ENCODE peak calls at places on chromosomes 12 and 14, in six cellular contexts. One of them, this sample, is unnamed.
A peak's percentile ranks its signal among the peaks of the same experiment; 100 is the strongest.

GRCh38 chr12:99027491-99027890 is 382.4 kb downstream of the APAF1 start:
- DNase-seq in stomach: no peak
- DNase-seq in MM.1S: no peak
- DNase-seq in HEK293T: no peak
- DNase-seq in ACHN: no peak
- DNase-seq in stimulated activated effector memory CD8-positive, alpha-beta T cell treated with anti-CD3 and anti-CD28 coated beads, Interleukin-12 subunit alpha, Interleukin-12 subunit beta, amount 100 ng/mL, for 72 hours: no peak
- DNase-seq in this sample: no peak

GRCh38 chr12:2403221-2403976 is 350.6 kb downstream of the CACNA1C start:
- DNase-seq in MM.1S: no peak
- DNase-seq in ACHN: no peak
- DNase-seq in HEK293T: no peak
- DNase-seq in stomach: no peak
- DNase-seq in stimulated activated effector memory CD8-positive, alpha-beta T cell treated with anti-CD3 and anti-CD28 coated beads, Interleukin-12 subunit alpha, Interleukin-12 subunit beta, amount 100 ng/mL, for 72 hours: no peak
- DNase-seq in this sample: no peak

GRCh38 chr12:105899589-105899988 is 239.2 kb downstream of the NUAK1 start:
- DNase-seq in stomach: no peak
- DNase-seq in MM.1S: peak; percentile 34
- DNase-seq in HEK293T: no peak
- DNase-seq in stimulated activated effector memory CD8-positive, alpha-beta T cell treated with anti-CD3 and anti-CD28 coated beads, Interleukin-12 subunit alpha, Interleukin-12 subunit beta, amount 100 ng/mL, for 72 hours: no peak
- DNase-seq in ACHN: no peak
- DNase-seq in this sample: no peak

GRCh38 chr12:96766232-96766631 is 140.8 kb upstream of the NEDD1 start:
- DNase-seq in MM.1S: no peak
- DNase-seq in stimulated activated effector memory CD8-positive, alpha-beta T cell treated with anti-CD3 and anti-CD28 coated beads, Interleukin-12 subunit alpha, Interleukin-12 subunit beta, amount 100 ng/mL, for 72 hours: no peak
- DNase-seq in HEK293T: no peak
- DNase-seq in stomach: no peak
- DNase-seq in ACHN: peak; percentile 31
- DNase-seq in this sample: no peak

GRCh38 chr12:107564946-107565345 is 120.7 kb upstream of the PWP1 start:
- DNase-seq in stimulated activated effector memory CD8-positive, alpha-beta T cell treated with anti-CD3 and anti-CD28 coated beads, Interleukin-12 subunit alpha, Interleukin-12 subunit beta, amount 100 ng/mL, for 72 hours: no peak
- DNase-seq in HEK293T: peak; percentile 37
- DNase-seq in ACHN: peak; percentile 46
- DNase-seq in MM.1S: peak; percentile 24
- DNase-seq in stomach: no peak
- DNase-seq in this sample: peak; percentile 1

GRCh38 chr14:43669355-43669754 is 837.7 kb downstream of the FSCB start:
- DNase-seq in stimulated activated effector memory CD8-positive, alpha-beta T cell treated with anti-CD3 and anti-CD28 coated beads, Interleukin-12 subunit alpha, Interleukin-12 subunit beta, amount 100 ng/mL, for 72 hours: no peak
- DNase-seq in stomach: no peak
- DNase-seq in HEK293T: no peak
- DNase-seq in MM.1S: no peak
- DNase-seq in ACHN: no peak
- DNase-seq in this sample: no peak

GRCh38 chr12:120457133-120457532 is 10.9 kb downstream of the GATC start:
- DNase-seq in HEK293T: peak; percentile 27
- DNase-seq in MM.1S: no peak
- DNase-seq in stimulated activated effector memory CD8-positive, alpha-beta T cell treated with anti-CD3 and anti-CD28 coated beads, Interleukin-12 subunit alpha, Interleukin-12 subunit beta, amount 100 ng/mL, for 72 hours: no peak
- DNase-seq in stomach: no peak
- DNase-seq in ACHN: peak; percentile 39
- DNase-seq in this sample: no peak

GRCh38 chr14:49621114-49621881 is 699 bp downstream of the MGAT2 start:
- DNase-seq in stimulated activated effector memory CD8-positive, alpha-beta T cell treated with anti-CD3 and anti-CD28 coated beads, Interleukin-12 subunit alpha, Interleukin-12 subunit beta, amount 100 ng/mL, for 72 hours: peak; percentile 47
- DNase-seq in ACHN: peak; percentile 57
- DNase-seq in HEK293T: peak; percentile 40
- DNase-seq in stomach: peak; percentile 63
- DNase-seq in MM.1S: peak; percentile 41
- DNase-seq in this sample: peak; percentile 66

GRCh38 chr12:78759387-78759786 is 105.2 kb upstream of the SYT1 start:
- DNase-seq in stomach: no peak
- DNase-seq in stimulated activated effector memory CD8-positive, alpha-beta T cell treated with anti-CD3 and anti-CD28 coated beads, Interleukin-12 subunit alpha, Interleukin-12 subunit beta, amount 100 ng/mL, for 72 hours: no peak
- DNase-seq in MM.1S: no peak
- DNase-seq in HEK293T: no peak
- DNase-seq in ACHN: peak; percentile 11
- DNase-seq in this sample: no peak

GRCh38 chr12:29131539-29131938 is 17.5 kb upstream of the FAR2 start:
- DNase-seq in stimulated activated effector memory CD8-positive, alpha-beta T cell treated with anti-CD3 and anti-CD28 coated beads, Interleukin-12 subunit alpha, Interleukin-12 subunit beta, amount 100 ng/mL, for 72 hours: no peak
- DNase-seq in stomach: no peak
- DNase-seq in MM.1S: no peak
- DNase-seq in ACHN: no peak
- DNase-seq in HEK293T: no peak
- DNase-seq in this sample: no peak

GRCh38 chr12:91133871-91134270 is 22.6 kb upstream of the LUM start:
- DNase-seq in ACHN: no peak
- DNase-seq in stomach: no peak
- DNase-seq in HEK293T: no peak
- DNase-seq in stimulated activated effector memory CD8-positive, alpha-beta T cell treated with anti-CD3 and anti-CD28 coated beads, Interleukin-12 subunit alpha, Interleukin-12 subunit beta, amount 100 ng/mL, for 72 hours: no peak
- DNase-seq in MM.1S: no peak
- DNase-seq in this sample: no peak

GRCh38 chr12:19739195-19739776 is 300.0 kb downstream of the AEBP2 start:
- DNase-seq in ACHN: peak; percentile 67
- DNase-seq in stomach: no peak
- DNase-seq in stimulated activated effector memory CD8-positive, alpha-beta T cell treated with anti-CD3 and anti-CD28 coated beads, Interleukin-12 subunit alpha, Interleukin-12 subunit beta, amount 100 ng/mL, for 72 hours: peak; percentile 11
- DNase-seq in HEK293T: peak; percentile 20
- DNase-seq in MM.1S: peak; percentile 64
- DNase-seq in this sample: no peak

GRCh38 chr14:37122288-37122687 is 50.1 kb downstream of the SLC25A21 start:
- DNase-seq in ACHN: no peak
- DNase-seq in MM.1S: no peak
- DNase-seq in stimulated activated effector memory CD8-positive, alpha-beta T cell treated with anti-CD3 and anti-CD28 coated beads, Interleukin-12 subunit alpha, Interleukin-12 subunit beta, amount 100 ng/mL, for 72 hours: no peak
- DNase-seq in stomach: no peak
- DNase-seq in HEK293T: no peak
- DNase-seq in this sample: no peak

GRCh38 chr14:37145395-37145794 is 27.0 kb downstream of the SLC25A21 start:
- DNase-seq in HEK293T: no peak
- DNase-seq in ACHN: no peak
- DNase-seq in stimulated activated effector memory CD8-positive, alpha-beta T cell treated with anti-CD3 and anti-CD28 coated beads, Interleukin-12 subunit alpha, Interleukin-12 subunit beta, amount 100 ng/mL, for 72 hours: no peak
- DNase-seq in stomach: no peak
- DNase-seq in MM.1S: no peak
- DNase-seq in this sample: no peak

GRCh38 chr12:82625523-82625922 is 61.2 kb upstream of the TMTC2 start:
- DNase-seq in stimulated activated effector memory CD8-positive, alpha-beta T cell treated with anti-CD3 and anti-CD28 coated beads, Interleukin-12 subunit alpha, Interleukin-12 subunit beta, amount 100 ng/mL, for 72 hours: no peak
- DNase-seq in MM.1S: no peak
- DNase-seq in ACHN: no peak
- DNase-seq in HEK293T: no peak
- DNase-seq in stomach: no peak
- DNase-seq in this sample: no peak

GRCh38 chr12:113932411-113933196 is 33.5 kb downstream of the RBM19 start:
- DNase-seq in stomach: no peak
- DNase-seq in MM.1S: no peak
- DNase-seq in stimulated activated effector memory CD8-positive, alpha-beta T cell treated with anti-CD3 and anti-CD28 coated beads, Interleukin-12 subunit alpha, Interleukin-12 subunit beta, amount 100 ng/mL, for 72 hours: no peak
- DNase-seq in ACHN: no peak
- DNase-seq in HEK293T: no peak
- DNase-seq in this sample: no peak

GRCh38 chr12:7940906-7941305 is 4.9 kb upstream of the SLC2A3 start:
- DNase-seq in stomach: no peak
- DNase-seq in ACHN: no peak
- DNase-seq in stimulated activated effector memory CD8-positive, alpha-beta T cell treated with anti-CD3 and anti-CD28 coated beads, Interleukin-12 subunit alpha, Interleukin-12 subunit beta, amount 100 ng/mL, for 72 hours: no peak
- DNase-seq in HEK293T: no peak
- DNase-seq in MM.1S: no peak
- DNase-seq in this sample: no peak

GRCh38 chr14:36129181-36129580 is 47.3 kb downstream of the PTCSC3 start:
- DNase-seq in HEK293T: peak; percentile 16
- DNase-seq in MM.1S: no peak
- DNase-seq in ACHN: no peak
- DNase-seq in stimulated activated effector memory CD8-positive, alpha-beta T cell treated with anti-CD3 and anti-CD28 coated beads, Interleukin-12 subunit alpha, Interleukin-12 subunit beta, amount 100 ng/mL, for 72 hours: no peak
- DNase-seq in stomach: no peak
- DNase-seq in this sample: no peak

GRCh38 chr12:459050-459429 is 699 bp upstream of the B4GALNT3 start:
- DNase-seq in HEK293T: no peak
- DNase-seq in stimulated activated effector memory CD8-positive, alpha-beta T cell treated with anti-CD3 and anti-CD28 coated beads, Interleukin-12 subunit alpha, Interleukin-12 subunit beta, amount 100 ng/mL, for 72 hours: no peak
- DNase-seq in MM.1S: no peak
- DNase-seq in stomach: no peak
- DNase-seq in ACHN: no peak
- DNase-seq in this sample: no peak